ENCODE peak calls at places on chromosomes 2 and 18, in five cellular contexts. One of them, this sample, is unnamed.

GRCh38 chr18:55484773-55485172 is 103.2 kb downstream of the TCF4 start:
- DNase-seq in thoracic aorta: no peak
- DNase-seq in IMR-90: no peak
- DNase-seq in mammary epithelial cell: no peak
- DNase-seq in tibial artery: no peak
- DNase-seq in this sample: no peak

GRCh38 chr2:38483773-38484501 is 106.9 kb upstream of the ATL2 start:
- DNase-seq in thoracic aorta: no peak
- DNase-seq in IMR-90: no peak
- DNase-seq in mammary epithelial cell: no peak
- DNase-seq in tibial artery: no peak
- DNase-seq in this sample: no peak

GRCh38 chr2:114610677-114611076 is 168.2 kb downstream of the DPP10 start:
- DNase-seq in thoracic aorta: no peak
- DNase-seq in IMR-90: no peak
- DNase-seq in mammary epithelial cell: peak; percentile 2
- DNase-seq in tibial artery: no peak
- DNase-seq in this sample: no peak

GRCh38 chr2:222809582-222809981 is 51.3 kb upstream of the ACSL3 start:
- DNase-seq in thoracic aorta: no peak
- DNase-seq in IMR-90: no peak
- DNase-seq in mammary epithelial cell: no peak
- DNase-seq in tibial artery: no peak
- DNase-seq in this sample: no peak

GRCh38 chr2:215409331-215410127 is 26.3 kb downstream of the FN1 start:
- DNase-seq in thoracic aorta: no peak
- DNase-seq in IMR-90: peak; percentile 57
- DNase-seq in mammary epithelial cell: peak; percentile 73
- DNase-seq in tibial artery: no peak
- DNase-seq in this sample: peak; percentile 76

GRCh38 chr2:150517951-150518680 is 30.6 kb upstream of the RND3 start:
- DNase-seq in thoracic aorta: no peak
- DNase-seq in IMR-90: peak; percentile 84
- DNase-seq in mammary epithelial cell: peak; percentile 41
- DNase-seq in tibial artery: no peak
- DNase-seq in this sample: no peak

GRCh38 chr2:98464772-98465310 is 20.2 kb downstream of the INPP4A start:
- DNase-seq in thoracic aorta: no peak
- DNase-seq in IMR-90: no peak
- DNase-seq in mammary epithelial cell: no peak
- DNase-seq in tibial artery: no peak
- DNase-seq in this sample: no peak

GRCh38 chr2:124241-124880 is 78.1 kb upstream of the FAM110C start:
- DNase-seq in thoracic aorta: no peak
- DNase-seq in IMR-90: no peak
- DNase-seq in mammary epithelial cell: peak; percentile 63
- DNase-seq in tibial artery: no peak
- DNase-seq in this sample: no peak

GRCh38 chr18:58638446-58638845 is 9.6 kb upstream of the ALPK2 start:
- DNase-seq in thoracic aorta: no peak
- DNase-seq in IMR-90: no peak
- DNase-seq in mammary epithelial cell: no peak
- DNase-seq in tibial artery: no peak
- DNase-seq in this sample: no peak

GRCh38 chr2:73877071-73877802 is 15.6 kb upstream of the ACTG2 start:
- DNase-seq in thoracic aorta: no peak
- DNase-seq in IMR-90: no peak
- DNase-seq in mammary epithelial cell: no peak
- DNase-seq in tibial artery: no peak
- DNase-seq in this sample: no peak

GRCh38 chr2:162992828-162993227 is 154.3 kb upstream of the KCNH7 start:
- DNase-seq in thoracic aorta: no peak
- DNase-seq in IMR-90: no peak
- DNase-seq in mammary epithelial cell: no peak
- DNase-seq in tibial artery: no peak
- DNase-seq in this sample: no peak

GRCh38 chr2:73986085-73986680 is 1.5 kb downstream of the TET3 start:
- DNase-seq in thoracic aorta: no peak
- DNase-seq in IMR-90: no peak
- DNase-seq in mammary epithelial cell: no peak
- DNase-seq in tibial artery: no peak
- DNase-seq in this sample: no peak

GRCh38 chr2:237818066-237818473 is 19.5 kb downstream of the RBM44 start:
- DNase-seq in thoracic aorta: no peak
- DNase-seq in IMR-90: peak; percentile 45
- DNase-seq in mammary epithelial cell: peak; percentile 85
- DNase-seq in tibial artery: no peak
- DNase-seq in this sample: no peak

GRCh38 chr18:26227051-26227672 is 917 bp downstream of the TAF4B start:
- DNase-seq in thoracic aorta: no peak
- DNase-seq in IMR-90: no peak
- DNase-seq in mammary epithelial cell: no peak
- DNase-seq in tibial artery: peak; percentile 21
- DNase-seq in this sample: no peak

GRCh38 chr2:8627692-8628085 is 54.2 kb upstream of the ID2 start:
- DNase-seq in thoracic aorta: no peak
- DNase-seq in IMR-90: no peak
- DNase-seq in mammary epithelial cell: no peak
- DNase-seq in tibial artery: no peak
- DNase-seq in this sample: no peak

GRCh38 chr2:141392517-141393213 is 738.2 kb downstream of the LRP1B start:
- DNase-seq in thoracic aorta: no peak
- DNase-seq in IMR-90: peak; percentile 88
- DNase-seq in mammary epithelial cell: no peak
- DNase-seq in tibial artery: no peak
- DNase-seq in this sample: no peak

GRCh38 chr2:54000524-54000923 is 29.7 kb upstream of the PSME4 start:
- DNase-seq in thoracic aorta: no peak
- DNase-seq in IMR-90: peak; percentile 12
- DNase-seq in mammary epithelial cell: no peak
- DNase-seq in tibial artery: no peak
- DNase-seq in this sample: no peak

GRCh38 chr2:46909771-46910419 is 5.7 kb downstream of the MCFD2 start:
- DNase-seq in thoracic aorta: no peak
- DNase-seq in IMR-90: peak; percentile 88
- DNase-seq in mammary epithelial cell: peak; percentile 95
- DNase-seq in tibial artery: no peak
- DNase-seq in this sample: peak; percentile 85

GRCh38 chr2:197786010-197786877 is 1.1 kb upstream of the BOLL start:
- DNase-seq in thoracic aorta: no peak
- DNase-seq in IMR-90: no peak
- DNase-seq in mammary epithelial cell: no peak
- DNase-seq in tibial artery: no peak
- DNase-seq in this sample: no peak

GRCh38 chr2:75801234-75801982 is 90.7 kb upstream of the GCFC2 start:
- DNase-seq in thoracic aorta: no peak
- DNase-seq in IMR-90: no peak
- DNase-seq in mammary epithelial cell: no peak
- DNase-seq in tibial artery: no peak
- DNase-seq in this sample: no peak

GRCh38 chr2:163370169-163370886 is 365.5 kb downstream of the FIGN start:
- DNase-seq in thoracic aorta: no peak
- DNase-seq in IMR-90: no peak
- DNase-seq in mammary epithelial cell: peak; percentile 60
- DNase-seq in tibial artery: no peak
- DNase-seq in this sample: no peak

GRCh38 chr2:187002242-187002641 is 153.3 kb upstream of the ZSWIM2 start:
- DNase-seq in thoracic aorta: no peak
- DNase-seq in IMR-90: no peak
- DNase-seq in mammary epithelial cell: no peak
- DNase-seq in tibial artery: no peak
- DNase-seq in this sample: no peak

GRCh38 chr2:97068074-97068473 is 26.6 kb downstream of the FAHD2B start:
- DNase-seq in thoracic aorta: no peak
- DNase-seq in IMR-90: no peak
- DNase-seq in mammary epithelial cell: no peak
- DNase-seq in tibial artery: no peak
- DNase-seq in this sample: no peak

GRCh38 chr2:189129971-189130370 is 49.6 kb downstream of the COL5A2 start:
- DNase-seq in thoracic aorta: no peak
- DNase-seq in IMR-90: peak; percentile 91
- DNase-seq in mammary epithelial cell: peak; percentile 59
- DNase-seq in tibial artery: no peak
- DNase-seq in this sample: no peak

GRCh38 chr2:215657844-215658243 is 222.0 kb upstream of the FN1 start:
- DNase-seq in thoracic aorta: peak; percentile 28
- DNase-seq in IMR-90: peak; percentile 99
- DNase-seq in mammary epithelial cell: peak; percentile 95
- DNase-seq in tibial artery: peak; percentile 31
- DNase-seq in this sample: no peak

GRCh38 chr18:55096261-55097026 is 137.2 kb upstream of the CCDC68 start:
- DNase-seq in thoracic aorta: no peak
- DNase-seq in IMR-90: peak; percentile 72
- DNase-seq in mammary epithelial cell: peak; percentile 62
- DNase-seq in tibial artery: peak; percentile 32
- DNase-seq in this sample: no peak

GRCh38 chr2:219247678-219248642 is 2.7 kb downstream of the STK16 start:
- DNase-seq in thoracic aorta: no peak
- DNase-seq in IMR-90: no peak
- DNase-seq in mammary epithelial cell: no peak
- DNase-seq in tibial artery: no peak
- DNase-seq in this sample: no peak
- H3K27ac ChIP-seq in thoracic aorta: peak overlapping the region; percentile 95
- H3K27ac ChIP-seq in IMR-90: peak overlapping the region; percentile 9
- H3K27ac ChIP-seq in mammary epithelial cell: no peak overlapping the region
- H3K27ac ChIP-seq in tibial artery: peak overlapping the region; percentile 92
- H3K27ac ChIP-seq in this sample: peak overlapping the region; percentile 78

DNA sequence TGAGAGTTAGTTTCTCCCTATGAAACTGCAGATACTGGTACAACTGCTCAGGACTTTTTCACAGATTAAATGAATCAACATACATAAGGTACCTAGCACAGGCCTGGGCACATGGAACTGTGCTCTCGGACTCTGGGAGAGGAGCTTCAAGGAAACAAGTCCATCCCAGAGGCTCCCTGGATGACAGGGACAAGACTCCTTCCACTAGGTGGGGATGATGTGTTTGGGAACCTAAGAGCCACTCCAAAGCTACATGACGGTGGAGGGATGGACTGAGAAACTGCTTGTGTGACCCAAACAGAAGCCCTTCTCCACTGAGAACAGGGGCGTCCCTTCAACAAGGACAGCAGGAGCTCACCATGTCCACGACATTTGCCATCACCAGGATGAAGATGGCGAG is 37.1 kb downstream of the CENPO start:
- DNase-seq in thoracic aorta: no peak
- DNase-seq in IMR-90: peak; percentile 50
- DNase-seq in mammary epithelial cell: no peak
- DNase-seq in tibial artery: no peak
- DNase-seq in this sample: no peak
- TF ChIP-seq CTCF in thoracic aorta: no peak
- TF ChIP-seq CTCF in IMR-90: peak; percentile 38
- TF ChIP-seq CTCF in mammary epithelial cell: peak; percentile 11
- TF ChIP-seq CTCF in tibial artery: no peak
- TF ChIP-seq CTCF in this sample: no peak

GRCh38 chr2:45770773-45771172 is 119.3 kb downstream of the PRKCE start:
- DNase-seq in thoracic aorta: no peak
- DNase-seq in IMR-90: peak; percentile 60
- DNase-seq in mammary epithelial cell: no peak
- DNase-seq in tibial artery: no peak
- DNase-seq in this sample: no peak
- H3K27ac ChIP-seq in thoracic aorta: no peak overlapping the region
- H3K27ac ChIP-seq in IMR-90: peak overlapping the region; percentile 63
- H3K27ac ChIP-seq in mammary epithelial cell: no peak overlapping the region
- H3K27ac ChIP-seq in tibial artery: no peak overlapping the region
- H3K27ac ChIP-seq in this sample: no peak overlapping the region

GRCh38 chr2:85420743-85421705 is 2.5 kb downstream of the SH2D6 start:
- DNase-seq in thoracic aorta: peak; percentile 78
- DNase-seq in IMR-90: peak; percentile 77
- DNase-seq in mammary epithelial cell: no peak
- DNase-seq in tibial artery: peak; percentile 82
- DNase-seq in this sample: peak; percentile 82
- TF ChIP-seq CTCF in thoracic aorta: peak; percentile 100
- TF ChIP-seq CTCF in IMR-90: peak; percentile 97
- TF ChIP-seq CTCF in mammary epithelial cell: peak; percentile 99
- TF ChIP-seq CTCF in tibial artery: peak; percentile 100
- TF ChIP-seq CTCF in this sample: peak; percentile 100

GRCh38 chr18:60893331-60894114 is 439.7 kb upstream of the CDH20 start:
- DNase-seq in thoracic aorta: no peak
- DNase-seq in IMR-90: no peak
- DNase-seq in mammary epithelial cell: no peak
- DNase-seq in tibial artery: no peak
- DNase-seq in this sample: no peak
- H3K27ac ChIP-seq in thoracic aorta: no peak overlapping the region
- H3K27ac ChIP-seq in IMR-90: no peak overlapping the region
- H3K27ac ChIP-seq in mammary epithelial cell: peak overlapping the region; percentile 93
- H3K27ac ChIP-seq in tibial artery: no peak overlapping the region
- H3K27ac ChIP-seq in this sample: peak overlapping the region; percentile 88

DNA sequence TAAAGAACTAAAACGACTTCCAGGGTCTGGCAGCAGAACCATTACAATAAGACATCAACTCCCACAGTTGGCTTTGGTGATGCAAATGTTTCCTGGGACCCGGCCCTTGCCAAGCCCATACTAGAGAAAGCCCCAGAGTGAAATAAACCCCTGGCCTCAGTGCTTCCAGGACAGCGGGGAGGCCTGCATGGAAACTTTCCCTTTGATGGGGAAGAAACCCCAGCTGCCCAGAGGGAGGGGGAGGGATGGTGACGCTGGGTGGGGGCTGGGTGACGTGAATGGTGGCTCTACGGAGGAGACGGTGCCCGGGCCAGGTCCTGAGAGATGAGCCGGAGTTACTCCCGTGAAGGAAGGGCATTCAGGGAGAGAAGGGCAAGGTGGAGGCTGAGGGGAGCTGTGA is 27.5 kb downstream of the INHBB start:
- DNase-seq in thoracic aorta: no peak
- DNase-seq in IMR-90: no peak
- DNase-seq in mammary epithelial cell: no peak
- DNase-seq in tibial artery: no peak
- DNase-seq in this sample: no peak
- TF ChIP-seq CTCF in thoracic aorta: no peak
- TF ChIP-seq CTCF in IMR-90: no peak
- TF ChIP-seq CTCF in mammary epithelial cell: no peak
- TF ChIP-seq CTCF in tibial artery: no peak
- TF ChIP-seq CTCF in this sample: no peak

GRCh38 chr18:48866028-48866733 is 84.6 kb downstream of the SMAD7 start:
- DNase-seq in thoracic aorta: no peak
- DNase-seq in IMR-90: peak; percentile 85
- DNase-seq in mammary epithelial cell: no peak
- DNase-seq in tibial artery: no peak
- DNase-seq in this sample: no peak
- H3K27ac ChIP-seq in thoracic aorta: no peak overlapping the region
- H3K27ac ChIP-seq in IMR-90: no peak overlapping the region
- H3K27ac ChIP-seq in mammary epithelial cell: no peak overlapping the region
- H3K27ac ChIP-seq in tibial artery: peak overlapping the region; percentile 44
- H3K27ac ChIP-seq in this sample: no peak overlapping the region

DNA sequence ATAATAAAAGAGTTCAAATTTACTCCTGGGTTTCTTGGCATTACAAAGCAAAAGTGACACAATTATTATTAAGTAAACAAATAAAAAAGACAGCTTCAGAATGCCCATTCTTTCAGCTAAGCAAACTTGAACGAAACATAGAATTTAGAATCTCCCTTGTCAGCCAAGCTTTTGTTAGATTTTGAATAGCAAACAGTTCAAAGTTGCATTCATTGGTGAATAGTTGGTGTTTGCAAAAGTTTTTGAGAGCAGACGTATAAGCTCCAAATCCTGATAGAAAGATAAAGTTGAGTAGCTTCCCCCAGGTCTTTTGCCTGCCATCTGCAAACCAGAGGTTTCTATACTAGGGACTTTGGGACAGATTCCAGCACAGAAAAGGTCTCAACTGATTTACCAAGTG is 434.3 kb upstream of the TNP1 start:
- DNase-seq in thoracic aorta: no peak
- DNase-seq in IMR-90: no peak
- DNase-seq in mammary epithelial cell: no peak
- DNase-seq in tibial artery: no peak
- DNase-seq in this sample: no peak
- TF ChIP-seq CTCF in thoracic aorta: no peak
- TF ChIP-seq CTCF in IMR-90: no peak
- TF ChIP-seq CTCF in mammary epithelial cell: no peak
- TF ChIP-seq CTCF in tibial artery: no peak
- TF ChIP-seq CTCF in this sample: no peak

GRCh38 chr2:202009563-202009962 is 24.1 kb upstream of the FZD7 start:
- DNase-seq in thoracic aorta: no peak
- DNase-seq in IMR-90: no peak
- DNase-seq in mammary epithelial cell: no peak
- DNase-seq in tibial artery: no peak
- DNase-seq in this sample: no peak
- H3K27ac ChIP-seq in thoracic aorta: no peak overlapping the region
- H3K27ac ChIP-seq in IMR-90: no peak overlapping the region
- H3K27ac ChIP-seq in mammary epithelial cell: no peak overlapping the region
- H3K27ac ChIP-seq in tibial artery: no peak overlapping the region
- H3K27ac ChIP-seq in this sample: no peak overlapping the region